ENCODE peak calls at places on chromosomes 4 and X, in five cellular contexts. N is naive thymus-derived CD8-positive, alpha-beta T cell; G is activated CD4-positive, alpha-beta T cell treated with anti-CD3 and anti-CD28 coated beads for 1 hour; T is foreskin keratinocyte; P is NCI-H460. I is an unnamed sample.

GRCh38 chr4:34861661-34862060 is 1382.7 kb downstream of the ARAP2 start:
- DNase-seq in P (no peak), T (no peak), G (no peak), N (no peak), I (no peak)

GRCh38 chr4:168832746-168833575 is 177.1 kb downstream of the CBR4 start:
- DNase-seq in G (no peak), P (no peak), T (no peak), N (no peak), I (no peak)

GRCh38 chrX:19512961-19513360 is 2.3 kb downstream of the MAP3K15 start:
- DNase-seq in N (no peak), P (no peak), G (no peak), T (no peak), I (no peak)

GRCh38 chr4:127251423-127251822 is 381.3 kb upstream of the INTU start:
- DNase-seq in T (no peak), N (no peak), P (peak), G (no peak), I (no peak)

GRCh38 chr4:19051751-19052296 is 1030.3 kb upstream of the LCORL start:
- DNase-seq in T (no peak), N (no peak), G (no peak), P (no peak), I (no peak)

GRCh38 chrX:23634181-23634580 is 33.1 kb upstream of the PRDX4 start:
- DNase-seq in P (peak), T (no peak), G (no peak), N (no peak), I (no peak)

GRCh38 chr4:128481752-128482480 is 194.3 kb upstream of the PGRMC2 start:
- DNase-seq in P (no peak), T (no peak), N (no peak), G (no peak), I (no peak)

GRCh38 chrX:102624105-102624504 is 24.8 kb downstream of the ARMCX5 start:
- DNase-seq in G (no peak), N (no peak), T (no peak), P (no peak), I (no peak)

GRCh38 chr4:177051473-177052060 is 258.1 kb upstream of the NEIL3 start:
- DNase-seq in G (no peak), P (peak), T (no peak), N (no peak), I (no peak)

GRCh38 chrX:23383411-23383810 is 48.8 kb downstream of the PTCHD1 start:
- DNase-seq in N (no peak), P (no peak), T (no peak), G (no peak), I (no peak)

GRCh38 chr4:101961144-101961543 is 170.6 kb downstream of the BANK1 start:
- DNase-seq in G (no peak), T (no peak), N (no peak), P (peak), I (no peak)

GRCh38 chrX:38519651-38520050 is 41.7 kb upstream of the TSPAN7 start:
- DNase-seq in P (no peak), T (no peak), G (no peak), N (no peak), I (no peak)

GRCh38 chr4:188989371-188989770 is 850.1 kb downstream of the TRIML1 start:
- DNase-seq in N (no peak), P (no peak), T (peak), G (no peak), I (no peak)

GRCh38 chr4:54384563-54384962 is 155.5 kb downstream of the PDGFRA start:
- DNase-seq in G (no peak), P (no peak), T (no peak), N (no peak), I (no peak)

GRCh38 chrX:15107367-15107988 is 162.4 kb downstream of the ASB9 start:
- DNase-seq in P (peak), N (no peak), G (no peak), T (no peak), I (no peak)

GRCh38 chr4:52645315-52645714 is 13.8 kb downstream of the USP46 start:
- DNase-seq in T (no peak), N (no peak), P (no peak), G (no peak), I (no peak)

GRCh38 chr4:1478766-1479355 is 72.6 kb upstream of the NKX1-1 start:
- DNase-seq in T (no peak), G (no peak), P (no peak), N (no peak), I (no peak)

GRCh38 chr4:145066063-145066501 is 31.9 kb downstream of the ANAPC10 start:
- DNase-seq in P (no peak), N (no peak), G (no peak), T (no peak), I (no peak)

GRCh38 chr4:71664366-71664765 is 119.5 kb downstream of the GC start:
- DNase-seq in G (no peak), P (no peak), N (no peak), T (no peak), I (no peak)

GRCh38 chrX:124211312-124211942 is 121.0 kb upstream of the TEX13D start:
- DNase-seq in G (no peak), P (peak), T (no peak), N (no peak), I (peak)

GRCh38 chr4:168321006-168321405 is 2.5 kb upstream of the DDX60 start:
- DNase-seq in N (no peak), G (no peak), P (no peak), T (no peak), I (no peak)

GRCh38 chrX:31228909-31229308 is 157.1 kb upstream of the FTHL17 start:
- DNase-seq in P (no peak), G (no peak), N (no peak), T (no peak), I (no peak)

GRCh38 chrX:118251251-118251650 is 94.7 kb upstream of the WDR44 start:
- DNase-seq in T (peak), P (no peak), N (no peak), G (no peak), I (no peak)

GRCh38 chrX:56811599-56811998 is 82.6 kb downstream of the NBDY start:
- DNase-seq in N (no peak), T (no peak), G (no peak), P (no peak), I (no peak)

GRCh38 chrX:151004085-151004484 is 20.9 kb downstream of the HMGB3 start:
- DNase-seq in T (no peak), G (no peak), P (no peak), N (no peak), I (no peak)

I was measured in central memory CD4-positive, alpha-beta T cell.